ENCODE peak calls at places on chromosomes 13 and 19, in six cellular contexts. Y, Q, H, F, Z and D are unnamed samples.

GRCh38 chr13:90281709-90282108 is 1065.8 kb upstream of the MIR17HG start:
- DNase-seq in Y (no peak), Q (no peak), H (no peak), F (no peak), Z (no peak), D (no peak)

GRCh38 chr19:46731584-46731983 is 14.3 kb upstream of the FKRP start:
- DNase-seq in Y (no peak), Q (no peak), H (no peak), F (no peak), Z (no peak), D (no peak)

GRCh38 chr13:113672002-113672651 is 5.1 kb downstream of the GRK1 start:
- DNase-seq in Y (peak; percentile 44), Q (no peak), H (no peak), F (peak; percentile 15), Z (no peak), D (peak; percentile 38)

GRCh38 chr19:2462635-2463421 is 6.1 kb upstream of the LMNB2 start:
- DNase-seq in Y (peak; percentile 99), Q (no peak), H (no peak), F (peak; percentile 82), Z (no peak), D (peak; percentile 81)

GRCh38 chr13:48009298-48009697 is 8.2 kb upstream of the SUCLA2 start:
- DNase-seq in Y (no peak), Q (no peak), H (no peak), F (no peak), Z (no peak), D (no peak)

GRCh38 chr19:54478677-54479266 is 5.7 kb upstream of the CDC42EP5 start:
- DNase-seq in Y (peak; percentile 83), Q (no peak), H (no peak), F (no peak), Z (peak; percentile 60), D (no peak)

GRCh38 chr19:17504456-17504855 is 7.0 kb upstream of the PGLS start:
- DNase-seq in Y (no peak), Q (no peak), H (no peak), F (no peak), Z (no peak), D (no peak)

GRCh38 chr13:59687028-59687427 is 476.7 kb downstream of the DIAPH3 start:
- DNase-seq in Y (no peak), Q (no peak), H (no peak), F (no peak), Z (no peak), D (no peak)

DNA sequence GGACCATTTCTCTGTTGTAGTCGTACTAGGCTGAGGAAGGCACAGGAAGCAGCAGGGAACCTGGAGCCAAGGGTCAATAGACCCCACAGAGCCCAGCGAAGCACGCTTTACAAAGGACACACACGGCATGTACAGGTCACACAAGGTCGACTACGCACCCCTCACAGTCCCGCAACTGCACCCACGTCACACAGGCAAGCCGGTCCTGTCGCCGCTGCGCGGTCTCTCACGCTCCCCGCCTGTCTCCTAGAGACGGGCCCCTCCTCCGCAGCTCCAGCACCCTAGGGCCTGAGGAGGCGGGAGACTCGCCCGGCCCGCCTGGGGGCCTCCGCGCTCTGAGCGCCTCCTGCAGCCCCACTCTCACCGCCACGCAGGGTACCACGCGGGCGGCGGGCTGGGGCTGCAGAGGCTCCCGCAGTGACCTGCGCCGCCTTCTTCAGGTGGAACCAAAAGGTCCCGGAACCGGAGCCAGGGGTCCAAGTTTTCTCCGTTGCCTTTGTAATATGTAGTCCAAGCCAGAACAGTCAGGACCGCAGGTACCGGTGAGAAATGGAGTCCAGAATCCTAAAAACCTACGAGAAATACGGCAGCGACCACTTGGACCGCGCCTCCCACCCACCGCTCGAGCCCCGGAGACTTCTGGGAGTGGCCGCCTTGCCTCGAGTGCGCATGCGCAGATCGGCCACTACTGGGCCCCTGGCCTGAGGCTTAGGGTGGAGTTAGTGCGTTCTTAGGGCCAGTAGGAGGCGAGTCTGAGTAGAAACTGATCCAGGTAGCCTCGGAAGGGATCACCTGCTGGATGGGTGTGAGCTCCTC is at the start of gene ZNF607:
- DNase-seq in Y (peak; percentile 98), Q (peak; percentile 54), H (peak; percentile 60), F (peak; percentile 81), Z (peak; percentile 85), D (peak; percentile 95)
- H3K4me1 ChIP-seq in Y (no peaks in the 10 kb centered on the region), Q (peaks cover 8% of the 10 kb centered on the region), H (peaks cover 10% of the 10 kb centered on the region), F (no peaks in the 10 kb centered on the region), Z (peaks cover 12% of the 10 kb centered on the region), D (peaks cover 8% of the 10 kb centered on the region)

DNA sequence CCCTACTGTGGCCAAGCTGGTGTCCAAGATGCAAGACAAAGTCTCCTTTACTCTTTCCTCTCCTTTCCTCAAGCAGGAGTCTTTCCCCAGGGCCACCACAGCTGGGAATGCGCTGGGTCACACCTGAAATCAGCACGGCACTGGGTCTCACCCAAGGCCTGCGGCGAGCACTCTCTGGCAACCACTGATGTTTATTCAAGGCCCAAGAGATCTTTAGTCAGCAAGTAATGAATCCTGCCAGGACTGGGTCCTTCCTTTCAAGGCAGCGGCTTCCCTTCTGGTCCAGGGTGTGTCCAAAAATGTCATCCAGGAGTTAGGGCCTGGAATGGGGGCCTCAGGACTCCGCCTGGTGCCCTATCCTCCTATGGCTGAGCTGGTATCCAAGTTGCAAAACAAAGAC is 24.1 kb downstream of the BLOC1S3 start:
- DNase-seq in Y (no peak), Q (no peak), H (no peak), F (no peak), Z (no peak), D (no peak)
- H3K27ac ChIP-seq in Y (no peak overlapping the region), Q (no peak overlapping the region), H (no peak overlapping the region), F (no peak overlapping the region), Z (no peak overlapping the region), D (no peak overlapping the region)

GRCh38 chr19:27745978-27746542 is 1466.9 kb downstream of the UQCRFS1 start:
- DNase-seq in Y (peak; percentile 16), Q (no peak), H (no peak), F (no peak), Z (no peak), D (no peak)
- H3K4me1 ChIP-seq in Y (no peaks in the 10 kb centered on the region), Q (no peaks in the 10 kb centered on the region), H (no peaks in the 10 kb centered on the region), F (no peaks in the 10 kb centered on the region), Z (no peaks in the 10 kb centered on the region), D (no peaks in the 10 kb centered on the region)

DNA sequence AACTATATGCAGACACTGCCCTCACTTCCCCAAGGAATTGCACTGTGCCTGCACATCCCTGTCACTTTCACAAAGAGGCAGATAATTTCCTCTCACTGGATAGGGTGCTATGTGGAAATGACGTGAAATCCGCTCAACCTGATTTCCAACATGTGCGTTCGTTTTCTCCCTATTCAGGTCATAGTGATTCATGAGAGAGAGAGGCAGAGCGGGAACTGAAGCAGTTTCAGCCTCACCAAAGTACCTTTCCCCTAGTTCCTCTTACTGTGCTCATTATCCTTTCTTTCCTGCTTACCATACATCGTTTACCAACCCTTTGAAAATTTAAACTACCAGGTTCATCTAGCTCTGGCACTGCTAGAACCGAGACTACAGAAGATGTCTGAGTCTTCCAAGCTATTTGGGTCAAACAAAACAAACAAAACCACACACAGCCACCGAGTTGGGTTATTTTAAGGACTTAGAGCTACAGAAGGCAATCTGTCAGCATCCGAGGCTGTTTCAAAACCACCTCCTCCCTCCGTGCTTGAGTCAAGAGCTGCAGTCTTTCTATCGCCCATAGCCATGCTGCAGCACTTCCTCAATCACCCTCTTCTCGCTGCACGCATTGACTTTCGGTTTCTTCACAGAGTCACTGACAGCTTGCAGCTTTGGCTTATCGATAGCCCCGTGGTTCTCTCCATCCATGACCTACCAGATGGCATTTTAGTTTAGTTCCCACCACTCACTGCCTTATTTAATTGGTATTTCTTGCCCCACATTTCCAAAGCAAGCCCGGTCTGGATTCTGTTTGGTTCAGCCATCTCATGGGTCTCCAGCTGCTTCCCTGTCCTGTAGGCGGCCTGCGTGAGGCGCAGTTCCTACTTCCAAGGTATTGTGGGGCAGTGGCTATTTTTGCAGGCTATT is 1395.8 kb downstream of the EFNB2 start:
- DNase-seq in Y (peak; percentile 59), Q (no peak), H (peak; percentile 18), F (peak; percentile 54), Z (peak; percentile 88), D (peak; percentile 67)
- H3K27ac ChIP-seq in Y (no peak overlapping the region), Q (peak overlapping the region; percentile 65), H (peak overlapping the region; percentile 68), F (peak overlapping the region; percentile 41), Z (peak overlapping the region; percentile 67), D (peak overlapping the region; percentile 35)

GRCh38 chr19:1066251-1066747 is 668 bp upstream of the ARHGAP45 start:
- DNase-seq in Y (peak; percentile 79), Q (no peak), H (no peak), F (no peak), Z (no peak), D (no peak)
- H3K4me1 ChIP-seq in Y (peaks cover 5% of the 10 kb centered on the region), Q (peaks cover 24% of the 10 kb centered on the region), H (peaks cover 60% of the 10 kb centered on the region), F (peaks cover 3% of the 10 kb centered on the region), Z (peaks cover 58% of the 10 kb centered on the region), D (peaks cover 32% of the 10 kb centered on the region)

GRCh38 chr13:40592035-40592434 is 74.4 kb downstream of the FOXO1 start:
- DNase-seq in Y (no peak), Q (no peak), H (no peak), F (no peak), Z (no peak), D (no peak)

GRCh38 chr13:40588101-40588500 is 78.3 kb downstream of the FOXO1 start:
- DNase-seq in Y (no peak), Q (no peak), H (no peak), F (no peak), Z (no peak), D (no peak)

GRCh38 chr13:40590112-40590862 is 76.2 kb downstream of the FOXO1 start:
- DNase-seq in Y (no peak), Q (no peak), H (no peak), F (no peak), Z (no peak), D (no peak)

GRCh38 chr13:40591091-40591490 is 75.3 kb downstream of the FOXO1 start:
- DNase-seq in Y (no peak), Q (no peak), H (no peak), F (no peak), Z (no peak), D (no peak)

GRCh38 chr13:40589285-40590109 is 76.9 kb downstream of the FOXO1 start:
- DNase-seq in Y (no peak), Q (peak; percentile 29), H (no peak), F (peak; percentile 56), Z (no peak), D (peak; percentile 74)
- H3K27ac ChIP-seq in Y (peak overlapping the region; percentile 9), Q (peak overlapping the region; percentile 68), H (no peak overlapping the region), F (peak overlapping the region; percentile 9), Z (peak overlapping the region; percentile 64), D (peak overlapping the region; percentile 70)

GRCh38 chr13:30865131-30866009 is 40.7 kb upstream of the MEDAG start:
- DNase-seq in Y (peak; percentile 89), Q (no peak), H (no peak), F (peak; percentile 85), Z (peak; percentile 68), D (peak; percentile 76)
- H3K4me1 ChIP-seq in Y (peaks cover 17% of the 10 kb centered on the region), Q (peaks cover 46% of the 10 kb centered on the region), H (no peaks in the 10 kb centered on the region), F (peaks cover 6% of the 10 kb centered on the region), Z (no peaks in the 10 kb centered on the region), D (no peaks in the 10 kb centered on the region)

DNA sequence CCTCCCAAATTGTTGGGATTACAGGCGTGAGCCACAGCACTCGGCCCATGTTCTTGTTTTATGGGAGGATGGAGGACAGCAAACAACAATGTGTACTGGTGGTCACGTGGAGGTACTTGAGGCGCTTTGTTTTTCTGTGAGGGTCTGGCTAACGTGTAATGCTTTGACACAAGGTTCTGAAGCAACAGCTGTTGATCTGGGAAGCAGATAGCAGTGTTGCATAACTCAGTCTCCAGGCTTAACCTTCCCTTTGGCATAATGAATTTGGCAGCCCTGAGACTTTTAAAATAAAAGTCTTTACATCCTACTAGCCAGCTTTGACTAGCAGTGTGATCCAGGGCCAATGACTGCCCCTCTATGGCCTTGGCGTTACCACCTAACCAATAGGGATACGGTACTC is 6.9 kb upstream of the ZNF580 start:
- DNase-seq in Y (no peak), Q (no peak), H (no peak), F (no peak), Z (no peak), D (no peak)
- H3K27ac ChIP-seq in Y (no peak overlapping the region), Q (peak overlapping the region; percentile 98), H (no peak overlapping the region), F (peak overlapping the region; percentile 100), Z (peak overlapping the region; percentile 100), D (no peak overlapping the region)